ENCODE peak calls at places on chromosome 21, in six cellular contexts. P is mammary epithelial cell, Y is endodermal cell, G is Calu3, R is stomach, O is psoas muscle. F is an unnamed sample.

GRCh38 chr21:43928230-43928607 is 63.2 kb downstream of the AGPAT3 start:
- DNase-seq in P (no peak), Y (no peak), G (no peak), R (no peak), O (peak), F (no peak)

GRCh38 chr21:22516230-22516629 is 1518.0 kb downstream of the NCAM2 start:
- DNase-seq in P (no peak), Y (no peak), G (no peak), R (no peak), O (no peak), F (no peak)

GRCh38 chr21:26843912-26844257 is 1.3 kb downstream of the ADAMTS1 start:
- DNase-seq in P (peak), Y (no peak), G (no peak), R (no peak), O (no peak), F (peak)

GRCh38 chr21:37849703-37850102 is 66.6 kb downstream of the KCNJ6 start:
- DNase-seq in P (peak), Y (no peak), G (no peak), R (no peak), O (no peak), F (no peak)

GRCh38 chr21:27806261-27806660 is 839.4 kb upstream of the ADAMTS5 start:
- DNase-seq in P (no peak), Y (no peak), G (no peak), R (no peak), O (no peak), F (no peak)

GRCh38 chr21:34536820-34537219 is 24.8 kb upstream of the KCNE1 start:
- DNase-seq in P (no peak), Y (no peak), G (no peak), R (no peak), O (no peak), F (no peak)

GRCh38 chr21:44057960-44058651 is 46.0 kb downstream of the TRAPPC10 start:
- DNase-seq in P (no peak), Y (no peak), G (no peak), R (no peak), O (no peak), F (no peak)

GRCh38 chr21:35226302-35226701 is 177.2 kb upstream of the RUNX1 start:
- DNase-seq in P (no peak), Y (peak), G (peak), R (peak), O (peak), F (no peak)

GRCh38 chr21:36732217-36732616 is 33.3 kb downstream of the SIM2 start:
- DNase-seq in P (no peak), Y (no peak), G (no peak), R (no peak), O (no peak), F (no peak)

GRCh38 chr21:26736449-26736848 is 108.8 kb downstream of the ADAMTS1 start:
- DNase-seq in P (no peak), Y (no peak), G (no peak), R (no peak), O (no peak), F (no peak)

GRCh38 chr21:18041012-18041411 is 203.6 kb upstream of the CHODL start:
- DNase-seq in P (no peak), Y (peak), G (no peak), R (no peak), O (no peak), F (no peak)

GRCh38 chr21:37915516-37915915 is 741 bp downstream of the KCNJ6 start:
- DNase-seq in P (peak), Y (no peak), G (no peak), R (no peak), O (no peak), F (no peak)

GRCh38 chr21:43343095-43343991 is 83.6 kb downstream of the SIK1 start:
- DNase-seq in P (no peak), Y (no peak), G (peak), R (peak), O (no peak), F (peak)

GRCh38 chr21:36753556-36753955 is 54.6 kb downstream of the SIM2 start:
- DNase-seq in P (peak), Y (no peak), G (no peak), R (no peak), O (no peak), F (no peak)

GRCh38 chr21:34037446-34037845 is 35.9 kb upstream of the MRPS6 start:
- DNase-seq in P (peak), Y (no peak), G (no peak), R (no peak), O (no peak), F (no peak)

GRCh38 chr21:26844258-26845065 is 747 bp downstream of the ADAMTS1 start:
- DNase-seq in P (peak), Y (peak), G (peak), R (no peak), O (peak), F (peak)

GRCh38 chr21:43334214-43334958 is 92.5 kb downstream of the SIK1 start:
- DNase-seq in P (no peak), Y (no peak), G (no peak), R (no peak), O (peak), F (no peak)

GRCh38 chr21:22631066-22631465 is 1632.9 kb downstream of the NCAM2 start:
- DNase-seq in P (no peak), Y (no peak), G (no peak), R (no peak), O (no peak), F (no peak)

GRCh38 chr21:37842163-37842919 is 73.9 kb downstream of the KCNJ6 start:
- DNase-seq in P (no peak), Y (no peak), G (no peak), R (no peak), O (no peak), F (no peak)

DNA sequence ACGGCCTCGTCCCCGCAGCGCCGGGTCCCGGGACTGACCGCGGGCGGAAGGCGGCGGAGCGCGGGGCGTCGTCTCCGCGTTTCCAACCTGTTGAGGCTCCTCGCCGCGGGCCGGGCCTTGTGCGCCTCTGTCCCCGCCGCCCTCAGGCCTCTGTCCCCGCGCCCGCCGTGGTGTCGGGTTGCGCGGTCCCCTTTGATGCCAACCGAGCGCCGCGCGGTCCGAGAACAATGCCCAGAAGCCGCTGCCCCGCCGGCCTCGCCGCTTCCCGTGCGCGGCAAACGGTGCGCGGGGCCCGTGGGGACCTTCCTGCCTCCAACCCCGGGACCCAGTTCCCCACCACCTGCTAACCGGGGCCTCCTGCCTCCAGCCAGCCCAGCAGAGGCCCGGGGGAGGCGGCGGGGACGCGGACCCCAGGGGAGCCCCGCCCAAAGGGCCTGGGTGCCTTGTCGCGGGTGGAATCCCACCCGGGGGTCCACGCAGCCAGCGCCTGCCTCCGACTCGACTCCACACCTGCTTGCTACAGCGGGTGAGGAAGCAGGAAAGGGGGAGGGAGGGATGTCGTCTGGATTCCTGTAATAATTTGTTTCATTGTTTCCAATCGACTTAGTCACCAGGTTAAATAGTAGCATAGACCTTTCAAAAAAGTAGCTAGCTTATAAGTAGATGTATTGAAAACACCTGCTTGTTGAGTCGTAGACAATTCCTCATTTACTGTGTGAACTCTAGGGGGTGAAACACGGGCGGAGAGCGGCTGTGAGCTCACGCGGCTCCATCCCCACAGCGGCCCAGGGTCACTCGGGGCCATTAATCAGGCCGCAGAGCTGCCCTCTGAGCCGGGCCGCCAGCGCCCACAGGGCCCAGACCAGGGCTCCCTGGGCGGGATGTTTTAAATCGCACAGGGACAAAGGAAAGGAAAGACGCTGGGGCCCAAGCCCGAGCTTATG is 1.1 kb downstream of the COL18A1 start:
- DNase-seq in P (peak), Y (peak), G (peak), R (no peak), O (peak), F (peak)
- TF ChIP-seq CTCF in P (no peak), Y (no peak), G (no peak), R (no peak), O (no peak), F (no peak)

GRCh38 chr21:41952568-41953248 is 1.1 kb downstream of the C2CD2 start:
- DNase-seq in P (peak), Y (peak), G (no peak), R (no peak), O (peak), F (peak)

GRCh38 chr21:41953249-41953830 is 478 bp downstream of the C2CD2 start:
- DNase-seq in P (peak), Y (peak), G (peak), R (peak), O (peak), F (no peak)

GRCh38 chr21:41955516-41955915 is 1.7 kb upstream of the C2CD2 start:
- DNase-seq in P (no peak), Y (no peak), G (no peak), R (no peak), O (no peak), F (no peak)

GRCh38 chr21:41954654-41955499 is 1.1 kb upstream of the C2CD2 start:
- DNase-seq in P (no peak), Y (no peak), G (no peak), R (no peak), O (no peak), F (no peak)

GRCh38 chr21:41953831-41954653 is at the start of gene C2CD2:
- DNase-seq in P (peak), Y (peak), G (peak), R (peak), O (peak), F (peak)
- TF ChIP-seq CTCF in P (no peak), Y (peak), G (no peak), R (no peak), O (no peak), F (no peak)

GRCh38 chr21:39175154-39175553 is 8.1 kb downstream of the PSMG1 start:
- DNase-seq in P (no peak), Y (no peak), G (no peak), R (no peak), O (no peak), F (no peak)
- TF ChIP-seq CTCF in P (peak), Y (peak), G (peak), R (peak), O (peak), F (peak)

GRCh38 chr21:14737922-14738321 is 191.8 kb upstream of the SAMSN1 start:
- DNase-seq in P (peak), Y (no peak), G (peak), R (peak), O (no peak), F (peak)
- TF ChIP-seq CTCF in P (peak), Y (peak), G (peak), R (peak), O (peak), F (peak)

DNA sequence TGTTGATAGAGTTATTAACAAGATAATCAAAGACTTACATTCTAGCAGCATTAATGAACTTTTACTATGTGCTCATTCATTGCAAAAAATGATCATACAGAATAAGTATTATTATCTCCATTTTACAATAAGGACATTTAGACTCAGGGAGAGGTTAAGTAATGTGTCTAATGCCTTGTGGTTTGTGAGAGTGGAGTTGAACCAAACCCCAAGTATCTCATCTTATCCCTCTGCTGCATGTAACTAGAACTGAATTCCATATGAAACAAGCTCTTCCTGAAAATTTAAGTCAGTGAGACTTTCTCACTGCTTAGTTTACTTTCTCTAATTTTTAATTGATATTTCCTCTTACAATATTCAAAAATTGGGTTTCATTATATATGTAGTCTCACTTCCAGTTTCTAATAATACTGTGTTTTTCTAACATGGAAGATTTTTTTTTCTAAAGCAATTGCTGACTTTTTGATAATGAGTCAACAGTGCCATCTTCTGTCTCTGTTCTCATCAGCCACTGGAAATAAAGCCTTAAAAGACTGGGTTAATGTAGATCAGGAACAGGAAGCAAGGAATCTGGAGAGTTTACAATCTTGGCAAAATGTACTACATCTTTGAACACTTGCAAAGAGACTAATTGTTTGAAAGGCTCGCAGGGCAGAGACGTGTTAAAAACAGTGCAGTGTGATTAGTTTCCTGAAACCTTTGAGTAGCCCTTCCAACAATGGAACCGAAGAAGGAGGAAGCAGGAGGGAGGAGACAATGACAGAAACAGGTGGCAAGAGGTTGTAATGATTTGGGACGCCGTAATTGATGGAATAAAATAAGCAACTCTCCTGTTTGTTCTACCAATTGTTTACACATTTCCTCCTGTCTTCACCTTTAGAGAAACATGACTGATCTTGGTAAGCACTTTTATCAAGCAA is 567.6 kb downstream of the MRPL39 start:
- DNase-seq in P (no peak), Y (no peak), G (no peak), R (no peak), O (no peak), F (no peak)
- TF ChIP-seq CTCF in P (no peak), Y (peak), G (no peak), R (no peak), O (no peak), F (no peak)

DNA sequence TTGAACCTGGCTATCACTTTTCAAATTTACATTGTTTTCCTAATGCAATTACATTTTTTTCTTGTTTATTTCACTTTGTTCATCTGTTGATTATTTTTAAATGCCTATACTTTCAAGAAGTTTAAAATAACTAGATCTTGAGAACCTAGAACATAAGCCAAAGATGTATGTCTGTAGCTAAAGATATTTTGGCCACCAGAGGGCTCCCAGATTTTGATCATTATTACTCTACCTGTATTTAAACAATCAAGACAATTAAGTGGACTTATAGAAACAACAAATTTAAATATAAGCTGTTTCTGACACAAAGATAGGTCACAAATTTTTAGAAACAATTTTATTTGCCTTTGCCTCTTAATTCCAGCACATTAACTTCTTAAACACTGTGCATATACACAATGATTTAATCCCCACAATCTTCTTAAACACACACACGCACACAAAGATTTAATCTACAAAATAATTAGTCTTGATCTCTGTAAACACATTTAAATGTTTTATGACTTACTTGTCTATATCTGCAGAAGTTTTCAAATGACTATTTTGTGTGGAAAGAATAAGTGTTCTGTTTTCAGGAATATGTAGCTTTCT is 380.0 kb downstream of the DSCAM start:
- DNase-seq in P (peak), Y (no peak), G (no peak), R (no peak), O (no peak), F (no peak)
- TF ChIP-seq CTCF in P (peak), Y (peak), G (no peak), R (no peak), O (no peak), F (no peak)

F was measured in mucosa of descending colon.